ENCODE peak calls at places on chromosomes 3 and 15, in eight cellular contexts. W, Y, S, M, A, X, K and B are unnamed samples. For H3K9me3 and H3K4me1, the result is how much of the 10 kb centered on the place peaks cover.

GRCh38 chr15:79944625-79945024 is 26.4 kb downstream of the BCL2A1 start:
- DNase-seq in W (no peak), Y (no peak), S (no peak), M (no peak), A (no peak), X (no peak), K (no peak), B (no peak)

GRCh38 chr15:74723754-74724334 is 1.5 kb downstream of the CYP1A1 start:
- DNase-seq in W (no peak), Y (no peak), S (no peak), M (peak), A (peak), X (no peak), K (no peak), B (no peak)

GRCh38 chr3:149414557-149415231 is 37.2 kb upstream of the TM4SF1 start:
- DNase-seq in W (no peak), Y (no peak), S (no peak), M (no peak), A (no peak), X (no peak), K (no peak), B (no peak)

GRCh38 chr3:50208677-50209344 is 3.7 kb downstream of the SLC38A3 start:
- DNase-seq in W (no peak), Y (no peak), S (no peak), M (no peak), A (no peak), X (no peak), K (no peak), B (no peak)

GRCh38 chr15:44092221-44092620 is 102.8 kb downstream of the FRMD5 start:
- DNase-seq in W (no peak), Y (no peak), S (no peak), M (no peak), A (peak), X (no peak), K (no peak), B (no peak)

GRCh38 chr15:58546635-58547627 is 115.1 kb downstream of the LIPC start:
- DNase-seq in W (no peak), Y (peak), S (peak), M (peak), A (peak), X (peak), K (peak), B (no peak)

GRCh38 chr3:71831599-71831998 is 46.7 kb upstream of the PROK2 start:
- DNase-seq in W (no peak), Y (no peak), S (no peak), M (no peak), A (no peak), X (no peak), K (no peak), B (no peak)

GRCh38 chr15:81575436-81576123 is 201.6 kb upstream of the TMC3 start:
- DNase-seq in W (no peak), Y (no peak), S (no peak), M (no peak), A (peak), X (no peak), K (no peak), B (no peak)

GRCh38 chr3:88595025-88595424 is 445.3 kb downstream of the C3orf38 start:
- DNase-seq in W (no peak), Y (no peak), S (no peak), M (no peak), A (no peak), X (no peak), K (no peak), B (no peak)

GRCh38 chr15:67559158-67559557 is 16.7 kb downstream of the MAP2K5 start:
- DNase-seq in W (no peak), Y (no peak), S (no peak), M (no peak), A (no peak), X (no peak), K (no peak), B (no peak)

GRCh38 chr3:36380171-36381031 is at the start of gene STAC:
- DNase-seq in W (no peak), Y (no peak), S (peak), M (peak), A (no peak), X (peak), K (peak), B (peak)

GRCh38 chr3:69560818-69561217 is 174.9 kb upstream of the FRMD4B start:
- DNase-seq in W (no peak), Y (no peak), S (no peak), M (no peak), A (no peak), X (no peak), K (no peak), B (no peak)

GRCh38 chr3:51718547-51719412 is 11.9 kb downstream of the GRM2 start:
- DNase-seq in W (peak), Y (no peak), S (peak), M (peak), A (peak), X (peak), K (no peak), B (no peak)

GRCh38 chr15:25068696-25069095 is 113.9 kb downstream of the SNRPN start:
- DNase-seq in W (no peak), Y (no peak), S (no peak), M (no peak), A (no peak), X (no peak), K (no peak), B (no peak)

GRCh38 chr15:25067725-25068309 is 113.0 kb downstream of the SNRPN start:
- DNase-seq in W (no peak), Y (no peak), S (no peak), M (no peak), A (no peak), X (no peak), K (no peak), B (peak)

GRCh38 chr15:25070357-25070963 is 115.7 kb downstream of the SNRPN start:
- DNase-seq in W (no peak), Y (no peak), S (no peak), M (no peak), A (no peak), X (no peak), K (no peak), B (no peak)

GRCh38 chr15:25072857-25073476 is 118.2 kb downstream of the SNRPN start:
- DNase-seq in W (no peak), Y (no peak), S (no peak), M (no peak), A (no peak), X (no peak), K (no peak), B (no peak)
- H3K9me3 ChIP-seq in W (half or more), Y (half or more), S (half or more), M (half or more), A (half or more), X (half or more), K (under half), B (half or more)

GRCh38 chr15:88701561-88702095 is 62.8 kb downstream of the ISG20 start:
- DNase-seq in W (no peak), Y (no peak), S (no peak), M (peak), A (no peak), X (no peak), K (peak), B (peak)
- H3K4me1 ChIP-seq in W (under half), Y (under half), S (under half), M (under half), A (under half), X (under half), K (under half), B (under half)

DNA sequence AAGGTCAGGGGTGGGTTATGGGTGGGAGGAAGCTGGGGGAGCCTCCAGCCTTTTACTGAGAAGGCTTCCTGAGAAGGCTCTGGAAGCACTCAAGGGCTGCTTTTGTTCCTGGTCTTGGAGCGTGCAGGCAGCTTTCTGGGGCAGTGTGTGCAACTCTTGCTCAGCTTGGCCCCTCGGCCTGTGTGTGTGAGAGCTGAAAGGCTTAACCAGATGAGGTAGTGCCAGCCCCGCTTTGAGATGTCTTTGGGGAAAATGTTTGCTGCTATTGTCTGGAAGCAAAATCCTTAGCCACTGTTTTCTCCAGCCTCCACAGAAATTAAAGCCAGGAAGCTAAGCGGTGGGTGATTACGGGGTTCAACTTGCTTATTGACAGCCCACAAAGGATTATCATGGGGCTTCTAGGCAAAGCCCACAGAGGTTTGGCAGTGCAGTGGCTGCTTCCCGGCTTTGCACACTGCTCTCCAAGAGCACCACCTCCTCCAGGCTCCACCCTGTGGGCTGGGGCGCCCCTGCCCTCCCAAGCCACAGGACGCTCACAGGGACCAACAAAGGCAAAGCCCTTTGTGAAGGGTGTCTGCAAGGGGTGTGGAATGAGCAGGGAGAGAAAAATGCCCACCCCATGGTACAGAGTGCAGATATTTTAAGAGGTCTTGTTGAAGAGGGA is 121.7 kb upstream of the TLE3 start:
- DNase-seq in W (peak), Y (no peak), S (no peak), M (no peak), A (no peak), X (no peak), K (no peak), B (peak)
- H3K27ac ChIP-seq in W (no peak), Y (no peak), S (no peak), M (no peak), A (no peak), X (no peak), K (no peak), B (no peak)

GRCh38 chr15:29135702-29136426 is 133.8 kb downstream of the NSMCE3 start:
- DNase-seq in W (no peak), Y (no peak), S (no peak), M (no peak), A (no peak), X (no peak), K (peak), B (peak)
- H3K9me3 ChIP-seq in W (under half), Y (under half), S (under half), M (under half), A (under half), X (under half), K (under half), B (under half)